ENCODE peak calls at places on chromosomes 3 and 15, in nine cellular contexts. Q is PC-9; N is uterus; I is CD8-positive, alpha-beta memory T cell; T is mucosa of descending colon; B is ovary; Y is HCT116; K is Peyer's patch; Z is IMR-90. V is an unnamed sample. For H3K9me3, the result is how much of the 10 kb centered on the place peaks cover.

GRCh38 chr3:50165388-50166308 is 10.5 kb downstream of the SEMA3F start:
- DNase-seq in Q (peak), N (no peak), I (no peak), T (no peak), B (peak), Y (no peak), K (peak), Z (peak), V (peak)

GRCh38 chr3:16484216-16484615 is 29.3 kb downstream of the RFTN1 start:
- DNase-seq in Q (no peak), N (peak), I (no peak), T (no peak), B (peak), Y (no peak), K (peak), Z (peak), V (no peak)

GRCh38 chr15:66066439-66066838 is 187.1 kb downstream of the MEGF11 start:
- DNase-seq in Q (no peak), N (no peak), I (no peak), T (no peak), B (no peak), Y (no peak), K (peak), Z (no peak), V (no peak)

GRCh38 chr3:196969660-196970546 is 1.3 kb upstream of the PIGZ start:
- DNase-seq in Q (peak), N (no peak), I (peak), T (peak), B (peak), Y (no peak), K (peak), Z (peak), V (peak)

GRCh38 chr3:188643736-188644135 is 489.8 kb downstream of the LPP start:
- DNase-seq in Q (no peak), N (no peak), I (no peak), T (no peak), B (no peak), Y (no peak), K (no peak), Z (no peak), V (no peak)

GRCh38 chr3:184361532-184361931 is at the start of the genes CLCN2 and POLR2H:
- DNase-seq in Q (peak), N (peak), I (peak), T (peak), B (peak), Y (no peak), K (peak), Z (peak), V (peak)

GRCh38 chr15:81309647-81310460 is 14.1 kb downstream of the STARD5 start:
- DNase-seq in Q (no peak), N (no peak), I (no peak), T (no peak), B (no peak), Y (no peak), K (peak), Z (no peak), V (no peak)

GRCh38 chr3:188956839-188957489 is 214.8 kb upstream of the TPRG1 start:
- DNase-seq in Q (peak), N (peak), I (no peak), T (no peak), B (no peak), Y (peak), K (no peak), Z (peak), V (no peak)

GRCh38 chr3:12158387-12159226 is at the start of gene TIMP4:
- DNase-seq in Q (peak), N (peak), I (no peak), T (peak), B (peak), Y (no peak), K (peak), Z (peak), V (peak)

GRCh38 chr3:161403251-161403650 is 31.9 kb upstream of the SPTSSB start:
- DNase-seq in Q (no peak), N (no peak), I (no peak), T (no peak), B (no peak), Y (no peak), K (no peak), Z (no peak), V (no peak)

GRCh38 chr15:48721061-48721810 is 75.7 kb upstream of the FBN1 start:
- DNase-seq in Q (no peak), N (no peak), I (no peak), T (no peak), B (no peak), Y (no peak), K (no peak), Z (peak), V (no peak)

GRCh38 chr3:105537371-105538075 is 170.8 kb downstream of the ALCAM start:
- DNase-seq in Q (no peak), N (no peak), I (no peak), T (no peak), B (no peak), Y (no peak), K (no peak), Z (peak), V (no peak)

GRCh38 chr3:178966299-178967183 is 105.1 kb downstream of the ZMAT3 start:
- DNase-seq in Q (no peak), N (no peak), I (no peak), T (no peak), B (peak), Y (peak), K (no peak), Z (peak), V (no peak)

GRCh38 chr3:48428863-48429415 is 947 bp downstream of the PLXNB1 start:
- DNase-seq in Q (peak), N (peak), I (no peak), T (peak), B (peak), Y (no peak), K (peak), Z (peak), V (peak)

GRCh38 chr15:26355671-26356070 is 417.2 kb downstream of the GABRB3 start:
- DNase-seq in Q (no peak), N (no peak), I (no peak), T (no peak), B (no peak), Y (no peak), K (no peak), Z (no peak), V (no peak)

GRCh38 chr3:161215186-161215585 is 5.9 kb upstream of the NMD3 start:
- DNase-seq in Q (no peak), N (no peak), I (no peak), T (no peak), B (no peak), Y (no peak), K (peak), Z (no peak), V (no peak)

GRCh38 chr3:147940846-147941245 is 531.7 kb downstream of the ZIC1 start:
- DNase-seq in Q (no peak), N (no peak), I (no peak), T (no peak), B (no peak), Y (no peak), K (no peak), Z (no peak), V (no peak)

GRCh38 chr3:78659386-78659987 is 1108.3 kb downstream of the ROBO1 start:
- DNase-seq in Q (peak), N (peak), I (no peak), T (no peak), B (no peak), Y (peak), K (peak), Z (peak), V (no peak)

GRCh38 chr15:63339836-63340235 is 41.8 kb downstream of the CA12 start:
- DNase-seq in Q (no peak), N (no peak), I (no peak), T (no peak), B (no peak), Y (no peak), K (no peak), Z (no peak), V (no peak)

GRCh38 chr3:49636883-49637609 is 37.1 kb upstream of the APEH start:
- DNase-seq in Q (peak), N (no peak), I (no peak), T (no peak), B (no peak), Y (no peak), K (no peak), Z (no peak), V (no peak)

GRCh38 chr3:19947549-19948071 is 713 bp downstream of the RAB5A start:
- DNase-seq in Q (peak), N (peak), I (peak), T (no peak), B (no peak), Y (peak), K (peak), Z (peak), V (peak)

GRCh38 chr3:140170612-140171011 is 235.6 kb downstream of the CLSTN2 start:
- DNase-seq in Q (no peak), N (no peak), I (no peak), T (no peak), B (no peak), Y (no peak), K (no peak), Z (no peak), V (no peak)

GRCh38 chr3:167783781-167784180 is 48.3 kb downstream of the SERPINI1 start:
- DNase-seq in Q (no peak), N (no peak), I (no peak), T (no peak), B (no peak), Y (no peak), K (no peak), Z (no peak), V (peak)

GRCh38 chr15:55344206-55344605 is 25.2 kb downstream of the PIGB start:
- DNase-seq in Q (no peak), N (no peak), I (no peak), T (no peak), B (no peak), Y (no peak), K (no peak), Z (no peak), V (no peak)

GRCh38 chr3:148648685-148649352 is 48.9 kb upstream of the AGTR1 start:
- DNase-seq in Q (no peak), N (no peak), I (no peak), T (no peak), B (no peak), Y (no peak), K (no peak), Z (peak), V (no peak)

GRCh38 chr3:46948830-46949671 is 27.5 kb downstream of the CCDC12 start:
- DNase-seq in Q (peak), N (no peak), I (no peak), T (peak), B (no peak), Y (no peak), K (peak), Z (no peak), V (peak)

GRCh38 chr3:123244128-123244527 is 42.4 kb downstream of the SEC22A start:
- DNase-seq in Q (peak), N (no peak), I (no peak), T (no peak), B (no peak), Y (no peak), K (peak), Z (no peak), V (no peak)

DNA sequence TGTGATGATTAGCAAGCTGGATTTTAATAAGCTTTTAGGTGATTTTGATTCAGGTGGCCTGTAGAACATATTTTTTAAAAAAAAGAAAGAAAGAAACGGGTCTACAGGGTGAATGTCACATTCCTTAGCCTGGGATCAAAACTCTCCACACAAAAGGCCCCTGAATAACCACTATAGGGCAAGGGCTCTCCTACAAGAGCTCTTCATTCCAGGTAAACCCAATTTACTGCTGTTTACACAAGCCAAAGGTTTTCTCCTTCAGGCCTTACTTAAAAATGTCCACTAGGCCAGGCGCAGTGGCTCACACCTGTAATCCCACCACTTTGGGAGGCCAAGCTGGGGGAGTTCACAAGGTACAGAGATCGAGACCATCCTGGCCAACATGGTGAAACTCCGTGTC is 8.3 kb downstream of the MSL2 start:
- DNase-seq in Q (no peak), N (no peak), I (no peak), T (no peak), B (no peak), Y (no peak), K (no peak), Z (no peak), V (no peak)
- H3K9me3 ChIP-seq in Q (under half), N (under half), I (under half), T (under half), B (under half), Y (under half), K (under half), Z (under half), V (under half)

GRCh38 chr3:100440895-100441294 is 39.6 kb downstream of the LNP1 start:
- DNase-seq in Q (no peak), N (no peak), I (no peak), T (no peak), B (no peak), Y (no peak), K (no peak), Z (no peak), V (no peak)
- H3K9me3 ChIP-seq in Q (under half), N (under half), I (under half), T (under half), B (under half), Y (under half), K (under half), Z (under half), V (under half)

DNA sequence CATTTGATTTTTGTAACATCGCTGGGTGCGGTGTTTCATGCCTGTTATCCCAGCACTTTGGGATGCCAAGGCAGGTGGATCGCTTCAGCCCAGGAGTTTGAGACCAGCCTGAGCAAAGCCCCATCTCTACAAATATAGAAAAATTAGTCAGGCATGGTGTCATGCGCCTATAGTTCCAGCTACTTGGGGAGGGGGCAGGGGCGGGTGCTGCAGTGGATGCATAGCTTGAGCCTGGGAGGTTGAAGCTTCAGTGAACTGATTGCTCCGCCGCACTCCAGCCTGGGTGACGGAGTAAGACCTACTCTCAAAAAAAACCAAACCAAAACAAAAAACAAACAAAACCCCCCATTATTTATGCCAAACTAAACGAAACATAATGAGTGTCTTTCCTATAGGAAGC is 52.9 kb upstream of the LRIG1 start:
- DNase-seq in Q (no peak), N (no peak), I (no peak), T (no peak), B (no peak), Y (no peak), K (no peak), Z (no peak), V (no peak)
- H3K9me3 ChIP-seq in Q (under half), N (under half), I (under half), T (under half), B (under half), Y (under half), K (under half), Z (under half), V (under half)

GRCh38 chr15:25060996-25061620 is 106.3 kb downstream of the SNRPN start:
- DNase-seq in Q (no peak), N (peak), I (no peak), T (no peak), B (no peak), Y (no peak), K (peak), Z (no peak), V (no peak)

GRCh38 chr15:25059698-25060471 is 105.1 kb downstream of the SNRPN start:
- DNase-seq in Q (no peak), N (peak), I (no peak), T (no peak), B (no peak), Y (no peak), K (peak), Z (no peak), V (no peak)

GRCh38 chr15:25062551-25063430 is 108.0 kb downstream of the SNRPN start:
- DNase-seq in Q (no peak), N (peak), I (no peak), T (no peak), B (no peak), Y (no peak), K (peak), Z (no peak), V (no peak)

GRCh38 chr15:25060472-25060803 is 105.7 kb downstream of the SNRPN start:
- DNase-seq in Q (no peak), N (peak), I (no peak), T (no peak), B (no peak), Y (no peak), K (peak), Z (no peak), V (no peak)

DNA sequence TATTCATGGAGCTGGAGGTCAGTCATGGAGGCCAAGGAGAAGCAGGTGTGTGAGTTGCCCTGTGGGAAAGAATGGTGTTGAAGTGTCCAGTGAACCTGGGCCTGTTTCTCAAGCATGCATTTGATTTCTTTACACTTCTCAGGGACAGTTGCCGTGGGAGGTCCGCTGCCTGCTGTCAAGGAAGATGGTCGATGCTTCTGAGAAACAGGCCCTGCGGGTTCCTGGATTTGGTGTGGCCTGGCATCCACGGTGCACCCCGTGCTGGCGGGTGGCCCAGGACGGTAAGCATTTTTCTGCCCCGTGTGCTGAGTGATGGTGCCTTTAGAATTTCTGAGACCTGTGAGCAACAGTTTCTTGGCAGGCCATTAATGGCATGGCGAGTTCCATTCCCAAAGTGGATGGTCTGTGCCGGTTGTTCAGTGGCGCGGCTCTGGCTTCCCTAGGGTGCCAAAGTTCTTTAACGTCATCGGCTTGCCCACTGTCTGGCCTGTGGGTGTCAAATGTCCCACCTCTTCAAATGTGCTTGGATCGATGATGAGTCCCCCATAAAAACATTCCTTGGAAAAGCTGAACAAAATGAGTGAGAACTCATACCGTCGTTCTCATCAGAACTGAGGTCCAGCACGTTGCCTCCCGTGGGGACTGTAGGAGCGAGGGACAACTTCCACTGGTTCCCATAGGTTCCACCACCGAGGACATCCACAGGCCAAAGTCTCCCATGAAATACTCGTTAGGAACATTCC is 107.2 kb downstream of the SNRPN start:
- DNase-seq in Q (no peak), N (peak), I (no peak), T (no peak), B (no peak), Y (no peak), K (peak), Z (no peak), V (no peak)
- H3K9me3 ChIP-seq in Q (under half), N (under half), I (half or more), T (half or more), B (half or more), Y (half or more), K (half or more), Z (half or more), V (under half)

GRCh38 chr15:101233651-101234281 is 18.1 kb downstream of the CHSY1 start:
- DNase-seq in Q (no peak), N (no peak), I (no peak), T (no peak), B (no peak), Y (no peak), K (no peak), Z (no peak), V (no peak)

GRCh38 chr15:101237161-101237775 is 14.6 kb downstream of the CHSY1 start:
- DNase-seq in Q (no peak), N (no peak), I (no peak), T (no peak), B (no peak), Y (no peak), K (no peak), Z (no peak), V (no peak)

GRCh38 chr15:101228313-101228712 is 23.5 kb downstream of the CHSY1 start:
- DNase-seq in Q (no peak), N (no peak), I (no peak), T (no peak), B (no peak), Y (no peak), K (no peak), Z (no peak), V (no peak)

GRCh38 chr15:101232677-101233076 is 19.2 kb downstream of the CHSY1 start:
- DNase-seq in Q (no peak), N (no peak), I (no peak), T (no peak), B (no peak), Y (no peak), K (no peak), Z (no peak), V (no peak)
- H3K9me3 ChIP-seq in Q (under half), N (under half), I (under half), T (under half), B (under half), Y (under half), K (under half), Z (under half), V (under half)

DNA sequence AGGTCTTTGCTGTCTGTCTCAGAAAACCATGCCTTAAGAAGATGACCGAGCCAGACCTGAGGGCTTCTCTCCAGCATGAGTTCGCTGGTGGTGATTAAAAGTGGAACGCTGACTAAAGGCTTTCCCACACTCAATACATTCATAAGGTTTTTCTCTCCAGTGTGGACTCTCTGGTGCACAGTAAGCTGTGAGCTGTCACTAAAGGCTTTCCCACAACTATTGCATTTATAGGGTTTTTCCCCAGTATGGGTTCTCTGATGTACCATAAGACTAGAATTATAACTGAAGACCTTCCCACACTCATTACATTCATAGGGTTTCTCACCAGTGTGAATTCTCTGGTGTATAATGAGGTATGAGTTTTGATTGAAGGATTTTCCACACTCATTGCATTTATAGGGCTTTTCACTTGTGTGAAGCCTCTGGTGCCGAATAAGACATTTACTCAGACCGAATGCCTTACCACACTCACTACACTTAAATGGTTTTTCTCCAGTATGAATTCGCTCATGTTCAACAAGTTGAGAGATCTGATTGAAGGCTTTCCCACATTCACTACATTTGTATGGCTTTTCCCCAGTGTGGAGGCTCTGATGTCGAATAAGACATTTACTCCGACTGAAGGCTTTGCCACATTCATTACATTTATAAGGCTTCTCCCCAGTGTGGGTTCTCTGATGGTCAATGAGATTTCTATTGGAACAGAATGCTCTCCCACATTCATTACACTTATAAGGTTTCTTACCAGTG is 21.9 kb upstream of the ZNF445 start:
- DNase-seq in Q (no peak), N (no peak), I (no peak), T (no peak), B (no peak), Y (no peak), K (no peak), Z (no peak), V (no peak)
- H3K9me3 ChIP-seq in Q (under half), N (under half), I (under half), T (half or more), B (under half), Y (under half), K (under half), Z (under half), V (under half)